ENCODE peak calls at places on chromosomes 4 and X, in five cellular contexts. One of them, this sample, is unnamed.
A peak's percentile ranks its signal among the peaks of the same experiment; 100 is the strongest.

GRCh38 chr4:12393631-12394262 is 965.1 kb upstream of the HS3ST1 start:
- DNase-seq in activated CD8-positive, alpha-beta T cell treated with anti-CD3 and anti-CD28 coated beads for 36 hours: no peak
- DNase-seq in cardiac muscle cell: no peak
- DNase-seq in HCEC 1CT: no peak
- DNase-seq in NCI-H1092: no peak
- DNase-seq in this sample: no peak

GRCh38 chr4:170400346-170400745 is 310.6 kb upstream of the AADAT start:
- DNase-seq in activated CD8-positive, alpha-beta T cell treated with anti-CD3 and anti-CD28 coated beads for 36 hours: no peak
- DNase-seq in cardiac muscle cell: no peak
- DNase-seq in HCEC 1CT: no peak
- DNase-seq in NCI-H1092: no peak
- DNase-seq in this sample: no peak

GRCh38 chr4:155569960-155570515 is 96.6 kb upstream of the GUCY1A1 start:
- DNase-seq in activated CD8-positive, alpha-beta T cell treated with anti-CD3 and anti-CD28 coated beads for 36 hours: no peak
- DNase-seq in cardiac muscle cell: no peak
- DNase-seq in HCEC 1CT: peak; percentile 10
- DNase-seq in NCI-H1092: no peak
- DNase-seq in this sample: no peak

GRCh38 chrX:71454222-71454621 is 78.7 kb upstream of the OGT start:
- DNase-seq in activated CD8-positive, alpha-beta T cell treated with anti-CD3 and anti-CD28 coated beads for 36 hours: no peak
- DNase-seq in cardiac muscle cell: no peak
- DNase-seq in HCEC 1CT: no peak
- DNase-seq in NCI-H1092: no peak
- DNase-seq in this sample: no peak

GRCh38 chr4:40731792-40732245 is 17.9 kb upstream of the NSUN7 start:
- DNase-seq in activated CD8-positive, alpha-beta T cell treated with anti-CD3 and anti-CD28 coated beads for 36 hours: peak; percentile 52
- DNase-seq in cardiac muscle cell: peak; percentile 40
- DNase-seq in HCEC 1CT: no peak
- DNase-seq in NCI-H1092: peak; percentile 92
- DNase-seq in this sample: no peak

GRCh38 chr4:41573458-41574129 is 35.6 kb downstream of the LIMCH1 start:
- DNase-seq in activated CD8-positive, alpha-beta T cell treated with anti-CD3 and anti-CD28 coated beads for 36 hours: no peak
- DNase-seq in cardiac muscle cell: no peak
- DNase-seq in HCEC 1CT: peak; percentile 69
- DNase-seq in NCI-H1092: no peak
- DNase-seq in this sample: no peak

GRCh38 chr4:1784789-1785591 is 8.1 kb upstream of the FGFR3 start:
- DNase-seq in activated CD8-positive, alpha-beta T cell treated with anti-CD3 and anti-CD28 coated beads for 36 hours: no peak
- DNase-seq in cardiac muscle cell: peak; percentile 88
- DNase-seq in HCEC 1CT: no peak
- DNase-seq in NCI-H1092: no peak
- DNase-seq in this sample: no peak

GRCh38 chr4:15213415-15213814 is 211.1 kb downstream of the CPEB2 start:
- DNase-seq in activated CD8-positive, alpha-beta T cell treated with anti-CD3 and anti-CD28 coated beads for 36 hours: no peak
- DNase-seq in cardiac muscle cell: no peak
- DNase-seq in HCEC 1CT: no peak
- DNase-seq in NCI-H1092: no peak
- DNase-seq in this sample: no peak

GRCh38 chr4:12852338-12853307 is 631.5 kb downstream of the RAB28 start:
- DNase-seq in activated CD8-positive, alpha-beta T cell treated with anti-CD3 and anti-CD28 coated beads for 36 hours: no peak
- DNase-seq in cardiac muscle cell: peak; percentile 72
- DNase-seq in HCEC 1CT: peak; percentile 30
- DNase-seq in NCI-H1092: peak; percentile 48
- DNase-seq in this sample: peak; percentile 85

GRCh38 chr4:105061720-105062119 is 85.0 kb upstream of the TET2 start:
- DNase-seq in activated CD8-positive, alpha-beta T cell treated with anti-CD3 and anti-CD28 coated beads for 36 hours: no peak
- DNase-seq in cardiac muscle cell: no peak
- DNase-seq in HCEC 1CT: no peak
- DNase-seq in NCI-H1092: no peak
- DNase-seq in this sample: no peak

GRCh38 chrX:140664939-140665338 is 44.6 kb upstream of the LINC00632 start:
- DNase-seq in activated CD8-positive, alpha-beta T cell treated with anti-CD3 and anti-CD28 coated beads for 36 hours: no peak
- DNase-seq in cardiac muscle cell: peak; percentile 10
- DNase-seq in HCEC 1CT: peak; percentile 2
- DNase-seq in NCI-H1092: no peak
- DNase-seq in this sample: peak; percentile 69

This sample was measured in RKO.